ENCODE peak calls at places on chromosomes 3 and 15, in nine cellular contexts. B, M, V, F, H, O, N, W and K are unnamed samples.

GRCh38 chr15:35986072-35986666 is 440.2 kb upstream of the DPH6 start:
- DNase-seq in W (no peak), N (peak), V (no peak), M (no peak), O (no peak), F (no peak), H (no peak), B (no peak), K (no peak)

GRCh38 chr3:157532529-157533297 is 29.5 kb upstream of the VEPH1 start:
- DNase-seq in V (no peak), M (no peak), O (no peak), W (peak), N (peak), B (no peak), F (no peak), H (no peak), K (peak)

GRCh38 chr3:99638244-99638948 is at the start of gene COL8A1:
- DNase-seq in N (peak), O (peak), F (peak), H (no peak), M (no peak), V (no peak), B (no peak), W (peak), K (no peak)

GRCh38 chr3:12046406-12046805 is 42.2 kb downstream of the SYN2 start:
- DNase-seq in H (no peak), M (no peak), B (no peak), W (peak), F (no peak), N (peak), V (no peak), O (no peak), K (no peak)

GRCh38 chr3:42055291-42055690 is 35.9 kb upstream of the TRAK1 start:
- DNase-seq in F (no peak), W (peak), O (no peak), M (no peak), H (no peak), N (no peak), B (no peak), V (no peak), K (no peak)

GRCh38 chr15:101003076-101003475 is 83.9 kb downstream of the LRRK1 start:
- DNase-seq in O (no peak), V (no peak), M (no peak), F (no peak), B (no peak), N (no peak), H (no peak), W (no peak), K (no peak)

GRCh38 chr3:4906107-4906621 is 73.1 kb upstream of the BHLHE40 start:
- DNase-seq in O (no peak), V (no peak), B (no peak), H (no peak), W (peak), F (no peak), N (peak), M (no peak), K (no peak)

GRCh38 chr15:25543156-25543555 is 104.3 kb upstream of the UBE3A start:
- DNase-seq in M (no peak), H (no peak), V (no peak), N (no peak), W (peak), O (no peak), B (peak), F (peak), K (peak)

GRCh38 chr15:40246496-40247275 is 7.8 kb downstream of the PAK6 start:
- DNase-seq in H (no peak), O (no peak), V (no peak), B (no peak), N (no peak), M (no peak), F (no peak), W (no peak), K (no peak)

GRCh38 chr15:42375941-42376340 is 16.6 kb downstream of the CAPN3 start:
- DNase-seq in H (no peak), O (no peak), V (no peak), N (no peak), F (no peak), W (no peak), M (no peak), B (no peak), K (no peak)

GRCh38 chr3:62665627-62666433 is 209.4 kb downstream of the CADPS start:
- DNase-seq in F (peak), N (peak), M (no peak), W (peak), O (peak), V (no peak), B (peak), H (peak), K (peak)

GRCh38 chr3:156317457-156317856 is 197.1 kb downstream of the KCNAB1 start:
- DNase-seq in B (no peak), M (no peak), F (no peak), O (no peak), H (no peak), W (peak), N (peak), V (no peak), K (no peak)

GRCh38 chr15:85592148-85592547 is 202.6 kb downstream of the KLHL25 start:
- DNase-seq in N (peak), F (no peak), H (no peak), M (no peak), W (peak), B (no peak), O (no peak), V (no peak), K (no peak)

GRCh38 chr3:94937980-94938379 is 875.1 kb downstream of the NSUN3 start:
- DNase-seq in W (no peak), M (no peak), H (no peak), V (no peak), B (no peak), F (no peak), N (no peak), O (no peak), K (no peak)

GRCh38 chr3:64345351-64345750 is 120.1 kb upstream of the PRICKLE2 start:
- DNase-seq in W (no peak), H (no peak), B (no peak), O (no peak), F (no peak), N (peak), M (no peak), V (no peak), K (no peak)

GRCh38 chr15:77753238-77753873 is 120.6 kb upstream of the LINGO1 start:
- DNase-seq in W (peak), N (peak), M (no peak), B (no peak), O (no peak), H (no peak), V (no peak), F (no peak), K (peak)

GRCh38 chr3:157999246-157999645 is 107.0 kb downstream of the SHOX2 start:
- DNase-seq in V (no peak), O (no peak), N (peak), M (no peak), H (no peak), F (no peak), B (no peak), W (no peak), K (no peak)

GRCh38 chr15:66758844-66759243 is 56.8 kb downstream of the SMAD6 start:
- DNase-seq in O (no peak), V (no peak), N (peak), F (no peak), H (no peak), B (no peak), M (no peak), W (no peak), K (no peak)

GRCh38 chr3:13367728-13368127 is 52.4 kb downstream of the NUP210 start:
- DNase-seq in M (no peak), O (no peak), F (no peak), V (no peak), B (no peak), H (no peak), W (no peak), N (no peak), K (no peak)

GRCh38 chr3:21750831-21751391 is at the start of gene ZNF385D:
- DNase-seq in M (no peak), O (peak), B (peak), N (peak), W (peak), F (peak), V (no peak), H (no peak), K (no peak)

GRCh38 chr3:188881954-188882641 is 289.7 kb upstream of the TPRG1 start:
- DNase-seq in N (peak), M (no peak), H (no peak), O (no peak), W (peak), B (no peak), F (no peak), V (no peak), K (no peak)

GRCh38 chr3:137761563-137762503 is 2.3 kb upstream of the SOX14 start:
- DNase-seq in F (no peak), V (no peak), N (no peak), B (no peak), M (no peak), O (peak), H (no peak), W (no peak), K (no peak)

GRCh38 chr3:152458725-152459515 is 190.2 kb downstream of the MBNL1 start:
- DNase-seq in F (no peak), B (no peak), V (peak), M (peak), H (no peak), O (no peak), W (no peak), N (peak), K (no peak)

GRCh38 chr15:94411279-94411678 is 179.9 kb downstream of the MCTP2 start:
- DNase-seq in F (no peak), B (no peak), W (no peak), N (no peak), H (no peak), O (no peak), M (no peak), V (no peak), K (no peak)

GRCh38 chr3:184338538-184338945 is 1.1 kb downstream of the FAM131A start:
- DNase-seq in N (no peak), O (peak), M (no peak), F (peak), H (peak), W (no peak), V (no peak), B (peak), K (peak)

GRCh38 chr15:68022061-68022460 is 32.1 kb upstream of the PIAS1 start:
- DNase-seq in F (no peak), O (no peak), B (no peak), V (no peak), W (no peak), M (no peak), H (no peak), N (no peak), K (no peak)

GRCh38 chr3:38348903-38349302 is 2.3 kb downstream of the XYLB start:
- DNase-seq in V (no peak), M (no peak), F (no peak), W (no peak), H (no peak), O (no peak), B (no peak), N (peak), K (no peak)

GRCh38 chr3:20028846-20029430 is 11.3 kb upstream of the KAT2B start:
- DNase-seq in V (no peak), N (no peak), O (no peak), H (no peak), W (no peak), F (no peak), B (no peak), M (no peak), K (peak)

GRCh38 chr3:23094890-23095462 is 108.2 kb upstream of the UBE2E2 start:
- DNase-seq in V (no peak), H (no peak), N (peak), W (peak), O (no peak), F (no peak), M (no peak), B (no peak), K (no peak)

GRCh38 chr3:127091376-127091775 is 101.6 kb upstream of the PRR23E start:
- DNase-seq in F (no peak), H (no peak), B (no peak), W (no peak), M (no peak), O (no peak), N (no peak), V (no peak), K (no peak)

GRCh38 chr15:52178765-52179164 is 12.4 kb downstream of the GNB5 start:
- DNase-seq in W (no peak), N (no peak), M (no peak), B (no peak), O (no peak), H (no peak), V (no peak), F (no peak), K (no peak)

GRCh38 chr15:57916695-57917094 is 148.8 kb downstream of the ALDH1A2 start:
- DNase-seq in N (no peak), H (no peak), V (no peak), O (no peak), W (peak), M (no peak), F (no peak), B (no peak), K (no peak)